ENCODE peak calls at places on chromosomes 2 and 18, in eight cellular contexts. F, X, U, H, E, M, G and W are unnamed samples.

GRCh38 chr18:11909081-11909410 is 929 bp upstream of the MPPE1 start:
- DNase-seq in F (no peak), X (no peak), U (peak; percentile 38), H (no peak), E (no peak), M (no peak), G (no peak), W (no peak)

GRCh38 chr2:87403893-87404175 is 344.1 kb upstream of the PLGLB2 start:
- DNase-seq in F (no peak), X (no peak), U (no peak), H (no peak), E (no peak), M (no peak), G (no peak), W (no peak)

GRCh38 chr2:84152471-84152870 is 306.6 kb downstream of the SUCLG1 start:
- DNase-seq in F (no peak), X (no peak), U (no peak), H (no peak), E (no peak), M (no peak), G (no peak), W (no peak)

GRCh38 chr2:161952722-161953322 is 121.2 kb downstream of the DPP4 start:
- DNase-seq in F (no peak), X (no peak), U (no peak), H (no peak), E (peak; percentile 39), M (no peak), G (no peak), W (peak; percentile 17)

GRCh38 chr2:172285010-172285621 is 142.3 kb upstream of the ITGA6 start:
- DNase-seq in F (no peak), X (no peak), U (peak; percentile 64), H (peak; percentile 70), E (no peak), M (peak; percentile 60), G (peak; percentile 47), W (no peak)

GRCh38 chr2:10297950-10298349 is 4.8 kb upstream of the HPCAL1 start:
- DNase-seq in F (no peak), X (no peak), U (peak; percentile 84), H (peak; percentile 96), E (peak; percentile 67), M (peak; percentile 91), G (no peak), W (peak; percentile 63)

GRCh38 chr2:139828011-139828410 is 1047.8 kb upstream of the NXPH2 start:
- DNase-seq in F (no peak), X (no peak), U (no peak), H (no peak), E (no peak), M (no peak), G (no peak), W (no peak)

GRCh38 chr18:33749831-33750230 is 171.8 kb downstream of the ASXL3 start:
- DNase-seq in F (no peak), X (no peak), U (no peak), H (no peak), E (no peak), M (no peak), G (no peak), W (no peak)

GRCh38 chr2:7732497-7732896 is 815.3 kb downstream of the RNF144A start:
- DNase-seq in F (no peak), X (no peak), U (no peak), H (no peak), E (no peak), M (no peak), G (no peak), W (no peak)

GRCh38 chr2:151350579-151351195 is 6.7 kb upstream of the TNFAIP6 start:
- DNase-seq in F (no peak), X (no peak), U (no peak), H (peak; percentile 41), E (no peak), M (peak; percentile 43), G (no peak), W (no peak)

GRCh38 chr2:189580267-189580661 is 322 bp downstream of the SLC40A1 start:
- DNase-seq in F (no peak), X (no peak), U (peak; percentile 40), H (peak; percentile 12), E (peak; percentile 26), M (no peak), G (peak; percentile 55), W (peak; percentile 17)

GRCh38 chr2:10796703-10797102 is 15.9 kb downstream of the PDIA6 start:
- DNase-seq in F (no peak), X (no peak), U (no peak), H (no peak), E (no peak), M (no peak), G (no peak), W (no peak)

GRCh38 chr18:9184998-9185613 is 48.5 kb downstream of the ANKRD12 start:
- DNase-seq in F (no peak), X (no peak), U (no peak), H (no peak), E (no peak), M (peak; percentile 18), G (no peak), W (no peak)

GRCh38 chr2:34731274-34731673 is 1132.2 kb upstream of the FAM98A start:
- DNase-seq in F (no peak), X (no peak), U (no peak), H (no peak), E (no peak), M (no peak), G (no peak), W (no peak)

GRCh38 chr18:44679912-44680270 is 797 bp upstream of the SETBP1 start:
- DNase-seq in F (peak; percentile 50), X (no peak), U (peak; percentile 47), H (peak; percentile 63), E (peak; percentile 37), M (peak; percentile 60), G (peak; percentile 88), W (peak; percentile 38)

GRCh38 chr2:172200495-172201085 is 97.9 kb upstream of the DLX2 start:
- DNase-seq in F (no peak), X (no peak), U (peak; percentile 80), H (peak; percentile 21), E (peak; percentile 35), M (peak; percentile 57), G (no peak), W (no peak)

GRCh38 chr2:62706721-62707516 is 1.4 kb downstream of the EHBP1 start:
- DNase-seq in F (no peak), X (no peak), U (no peak), H (peak; percentile 21), E (no peak), M (no peak), G (peak; percentile 11), W (no peak)

GRCh38 chr2:112662702-112663101 is 17.0 kb downstream of the SLC20A1 start:
- DNase-seq in F (no peak), X (no peak), U (no peak), H (no peak), E (no peak), M (no peak), G (no peak), W (no peak)

GRCh38 chr2:72841462-72842125 is 15.8 kb upstream of the EXOC6B start:
- DNase-seq in F (no peak), X (no peak), U (no peak), H (no peak), E (no peak), M (no peak), G (peak; percentile 95), W (no peak)

GRCh38 chr2:113376935-113377445 is 60.5 kb upstream of the ZNG1B start:
- DNase-seq in F (no peak), X (no peak), U (no peak), H (no peak), E (no peak), M (no peak), G (no peak), W (no peak)

GRCh38 chr2:80331025-80331424 is 26.5 kb upstream of the LRRTM1 start:
- DNase-seq in F (no peak), X (no peak), U (no peak), H (no peak), E (no peak), M (no peak), G (no peak), W (no peak)

GRCh38 chr2:98775146-98775988 is 44.4 kb upstream of the MGAT4A start:
- DNase-seq in F (no peak), X (no peak), U (no peak), H (no peak), E (no peak), M (no peak), G (no peak), W (no peak)

GRCh38 chr2:223724831-223725230 is 112.6 kb downstream of the AP1S3 start:
- DNase-seq in F (no peak), X (no peak), U (peak; percentile 17), H (peak; percentile 23), E (no peak), M (no peak), G (no peak), W (no peak)

GRCh38 chr2:85243101-85244072 is 84.4 kb downstream of the TGOLN2 start:
- DNase-seq in F (peak; percentile 77), X (no peak), U (peak; percentile 47), H (no peak), E (no peak), M (no peak), G (peak; percentile 70), W (peak; percentile 9)

GRCh38 chr2:232330068-232330999 is 48.2 kb upstream of the ALPP start:
- DNase-seq in F (no peak), X (no peak), U (no peak), H (no peak), E (no peak), M (no peak), G (no peak), W (no peak)

GRCh38 chr2:56522605-56523089 is 338.9 kb downstream of the CCDC85A start:
- DNase-seq in F (no peak), X (no peak), U (peak; percentile 31), H (peak; percentile 56), E (no peak), M (peak; percentile 38), G (no peak), W (no peak)

GRCh38 chr2:9771481-9772017 is 71.7 kb upstream of the TAF1B start:
- DNase-seq in F (no peak), X (no peak), U (peak; percentile 79), H (peak; percentile 38), E (no peak), M (peak; percentile 85), G (peak; percentile 34), W (no peak)

GRCh38 chr2:151334082-151334815 is 23.1 kb upstream of the TNFAIP6 start:
- DNase-seq in F (no peak), X (no peak), U (peak; percentile 77), H (peak; percentile 91), E (no peak), M (peak; percentile 93), G (no peak), W (no peak)

GRCh38 chr18:34928068-34928753 is 113.0 kb upstream of the MAPRE2 start:
- DNase-seq in F (no peak), X (no peak), U (no peak), H (no peak), E (no peak), M (no peak), G (no peak), W (no peak)

GRCh38 chr18:3995476-3996102 is 459.5 kb downstream of the DLGAP1 start:
- DNase-seq in F (peak; percentile 53), X (peak; percentile 2), U (peak; percentile 81), H (peak; percentile 70), E (peak; percentile 58), M (peak; percentile 80), G (peak; percentile 83), W (peak; percentile 46)

GRCh38 chr2:63841254-63842022 is at the start of gene UGP2:
- DNase-seq in F (peak; percentile 70), X (peak; percentile 76), U (peak; percentile 97), H (peak; percentile 96), E (peak; percentile 81), M (peak; percentile 98), G (peak; percentile 95), W (peak; percentile 86)

GRCh38 chr2:8694737-8695136 is 12.9 kb downstream of the ID2 start:
- DNase-seq in F (no peak), X (no peak), U (peak; percentile 58), H (no peak), E (no peak), M (peak; percentile 29), G (no peak), W (no peak)

GRCh38 chr2:168740788-168741187 is 61.6 kb upstream of the NOSTRIN start:
- DNase-seq in F (no peak), X (no peak), U (no peak), H (no peak), E (no peak), M (no peak), G (no peak), W (no peak)

GRCh38 chr2:98911126-98911375 is 25.0 kb downstream of the CRACDL start:
- DNase-seq in F (no peak), X (no peak), U (no peak), H (no peak), E (no peak), M (no peak), G (no peak), W (no peak)